ENCODE peak calls at places on chromosomes 2 and 18, in six cellular contexts. J, Q, V, I, X and H are unnamed samples.

GRCh38 chr2:5042666-5043440 is 649.3 kb upstream of the SOX11 start:
- DNase-seq in J (no peak), Q (no peak), V (no peak), I (no peak), X (no peak), H (no peak)

GRCh38 chr18:3140986-3141639 is 78.7 kb downstream of the MYOM1 start:
- DNase-seq in J (peak), Q (no peak), V (no peak), I (no peak), X (no peak), H (no peak)

GRCh38 chr2:110103060-110103961 is 12.3 kb downstream of the MALL start:
- DNase-seq in J (no peak), Q (no peak), V (no peak), I (no peak), X (no peak), H (no peak)

GRCh38 chr2:234478121-234478858 is 18.6 kb downstream of the ARL4C start:
- DNase-seq in J (no peak), Q (no peak), V (no peak), I (no peak), X (no peak), H (no peak)

GRCh38 chr2:226440119-226440917 is 359.3 kb downstream of the IRS1 start:
- DNase-seq in J (peak), Q (no peak), V (no peak), I (no peak), X (no peak), H (no peak)

GRCh38 chr2:219286436-219287115 is 7.4 kb downstream of the DNAJB2 start:
- DNase-seq in J (no peak), Q (no peak), V (no peak), I (no peak), X (no peak), H (no peak)

GRCh38 chr18:26574958-26575864 is 26.9 kb upstream of the KCTD1 start:
- DNase-seq in J (peak), Q (no peak), V (peak), I (peak), X (peak), H (no peak)

GRCh38 chr18:54351186-54351585 is 6.5 kb downstream of the STARD6 start:
- DNase-seq in J (no peak), Q (no peak), V (no peak), I (no peak), X (no peak), H (no peak)

GRCh38 chr2:149223472-149224062 is 106.8 kb upstream of the LYPD6 start:
- DNase-seq in J (no peak), Q (no peak), V (no peak), I (peak), X (no peak), H (no peak)